ENCODE peak calls at places on chromosomes 11 and 22, in nine cellular contexts. One of them, this sample, is unnamed.

GRCh38 chr11:8318536-8318935 is 54.9 kb upstream of the LMO1 start:
- DNase-seq in SK-N-SH: no peak
- DNase-seq in neural progenitor cell: peak
- DNase-seq in MM.1S: no peak
- DNase-seq in HCT116: no peak
- DNase-seq in GM23248: no peak
- DNase-seq in GM23338: peak
- DNase-seq in PC-3: no peak
- DNase-seq in hepatocyte: no peak
- DNase-seq in this sample: peak

GRCh38 chr11:47667555-47667954 is 25.2 kb upstream of the MTCH2 start:
- DNase-seq in SK-N-SH: no peak
- DNase-seq in neural progenitor cell: no peak
- DNase-seq in MM.1S: no peak
- DNase-seq in HCT116: no peak
- DNase-seq in GM23248: no peak
- DNase-seq in GM23338: no peak
- DNase-seq in PC-3: no peak
- DNase-seq in hepatocyte: no peak
- DNase-seq in this sample: no peak

GRCh38 chr11:47711816-47712215 is 3.4 kb downstream of the AGBL2 start:
- DNase-seq in SK-N-SH: no peak
- DNase-seq in neural progenitor cell: no peak
- DNase-seq in MM.1S: no peak
- DNase-seq in HCT116: no peak
- DNase-seq in GM23248: no peak
- DNase-seq in GM23338: no peak
- DNase-seq in PC-3: no peak
- DNase-seq in hepatocyte: no peak
- DNase-seq in this sample: no peak

GRCh38 chr11:101363706-101364275 is 220.0 kb downstream of the TRPC6 start:
- DNase-seq in SK-N-SH: no peak
- DNase-seq in neural progenitor cell: no peak
- DNase-seq in MM.1S: no peak
- DNase-seq in HCT116: no peak
- DNase-seq in GM23248: no peak
- DNase-seq in GM23338: no peak
- DNase-seq in PC-3: no peak
- DNase-seq in hepatocyte: no peak
- DNase-seq in this sample: no peak

GRCh38 chr22:35384567-35384966 is 3.7 kb downstream of the HMOX1 start:
- DNase-seq in SK-N-SH: no peak
- DNase-seq in neural progenitor cell: no peak
- DNase-seq in MM.1S: no peak
- DNase-seq in HCT116: no peak
- DNase-seq in GM23248: peak
- DNase-seq in GM23338: no peak
- DNase-seq in PC-3: no peak
- DNase-seq in hepatocyte: no peak
- DNase-seq in this sample: no peak

GRCh38 chr11:96326954-96327353 is 16.0 kb downstream of the MAML2 start:
- DNase-seq in SK-N-SH: no peak
- DNase-seq in neural progenitor cell: no peak
- DNase-seq in MM.1S: no peak
- DNase-seq in HCT116: no peak
- DNase-seq in GM23248: no peak
- DNase-seq in GM23338: no peak
- DNase-seq in PC-3: no peak
- DNase-seq in hepatocyte: no peak
- DNase-seq in this sample: no peak

GRCh38 chr22:20586403-20586745 is 79.0 kb downstream of the MED15 start:
- DNase-seq in SK-N-SH: no peak
- DNase-seq in neural progenitor cell: no peak
- DNase-seq in MM.1S: no peak
- DNase-seq in HCT116: no peak
- DNase-seq in GM23248: no peak
- DNase-seq in GM23338: no peak
- DNase-seq in PC-3: no peak
- DNase-seq in hepatocyte: no peak
- DNase-seq in this sample: no peak

GRCh38 chr11:68056317-68057285 is 17.8 kb downstream of the TCIRG1 start:
- DNase-seq in SK-N-SH: no peak
- DNase-seq in neural progenitor cell: no peak
- DNase-seq in MM.1S: no peak
- DNase-seq in HCT116: no peak
- DNase-seq in GM23248: no peak
- DNase-seq in GM23338: no peak
- DNase-seq in PC-3: no peak
- DNase-seq in hepatocyte: no peak
- DNase-seq in this sample: no peak

GRCh38 chr11:2280208-2280607 is 9.8 kb upstream of the ASCL2 start:
- DNase-seq in SK-N-SH: no peak
- DNase-seq in neural progenitor cell: no peak
- DNase-seq in MM.1S: no peak
- DNase-seq in HCT116: no peak
- DNase-seq in GM23248: no peak
- DNase-seq in GM23338: no peak
- DNase-seq in PC-3: no peak
- DNase-seq in hepatocyte: no peak
- DNase-seq in this sample: no peak

GRCh38 chr22:43288807-43289417 is 54.3 kb downstream of the SCUBE1 start:
- DNase-seq in SK-N-SH: no peak
- DNase-seq in neural progenitor cell: peak
- DNase-seq in MM.1S: no peak
- DNase-seq in HCT116: no peak
- DNase-seq in GM23248: no peak
- DNase-seq in GM23338: no peak
- DNase-seq in PC-3: no peak
- DNase-seq in hepatocyte: peak
- DNase-seq in this sample: no peak

GRCh38 chr11:12288934-12289666 is 88.3 kb upstream of the PARVA start:
- DNase-seq in SK-N-SH: no peak
- DNase-seq in neural progenitor cell: no peak
- DNase-seq in MM.1S: no peak
- DNase-seq in HCT116: no peak
- DNase-seq in GM23248: no peak
- DNase-seq in GM23338: no peak
- DNase-seq in PC-3: no peak
- DNase-seq in hepatocyte: no peak
- DNase-seq in this sample: no peak

GRCh38 chr22:26724414-26724813 is 67.0 kb downstream of the MIAT start:
- DNase-seq in SK-N-SH: no peak
- DNase-seq in neural progenitor cell: no peak
- DNase-seq in MM.1S: no peak
- DNase-seq in HCT116: no peak
- DNase-seq in GM23248: no peak
- DNase-seq in GM23338: no peak
- DNase-seq in PC-3: no peak
- DNase-seq in hepatocyte: no peak
- DNase-seq in this sample: no peak

GRCh38 chr22:23023294-23023693 is 47.0 kb upstream of the GNAZ start:
- DNase-seq in SK-N-SH: no peak
- DNase-seq in neural progenitor cell: no peak
- DNase-seq in MM.1S: no peak
- DNase-seq in HCT116: no peak
- DNase-seq in GM23248: no peak
- DNase-seq in GM23338: peak
- DNase-seq in PC-3: no peak
- DNase-seq in hepatocyte: no peak
- DNase-seq in this sample: no peak

GRCh38 chr11:27237641-27238040 is 125.4 kb downstream of the CCDC34 start:
- DNase-seq in SK-N-SH: no peak
- DNase-seq in neural progenitor cell: no peak
- DNase-seq in MM.1S: no peak
- DNase-seq in HCT116: no peak
- DNase-seq in GM23248: no peak
- DNase-seq in GM23338: no peak
- DNase-seq in PC-3: no peak
- DNase-seq in hepatocyte: peak
- DNase-seq in this sample: no peak

GRCh38 chr11:112267188-112267591 is 6.5 kb upstream of the PLET1 start:
- DNase-seq in SK-N-SH: no peak
- DNase-seq in neural progenitor cell: no peak
- DNase-seq in MM.1S: no peak
- DNase-seq in HCT116: no peak
- DNase-seq in GM23248: no peak
- DNase-seq in GM23338: no peak
- DNase-seq in PC-3: no peak
- DNase-seq in hepatocyte: no peak
- DNase-seq in this sample: no peak

GRCh38 chr11:65221026-65221425 is 39.3 kb downstream of the CAPN1 start:
- DNase-seq in SK-N-SH: no peak
- DNase-seq in neural progenitor cell: no peak
- DNase-seq in MM.1S: no peak
- DNase-seq in HCT116: no peak
- DNase-seq in GM23248: no peak
- DNase-seq in GM23338: no peak
- DNase-seq in PC-3: no peak
- DNase-seq in hepatocyte: no peak
- DNase-seq in this sample: no peak

GRCh38 chr11:8250446-8250845 is 13.2 kb downstream of the LMO1 start:
- DNase-seq in SK-N-SH: peak
- DNase-seq in neural progenitor cell: no peak
- DNase-seq in MM.1S: no peak
- DNase-seq in HCT116: no peak
- DNase-seq in GM23248: no peak
- DNase-seq in GM23338: no peak
- DNase-seq in PC-3: no peak
- DNase-seq in hepatocyte: no peak
- DNase-seq in this sample: no peak

GRCh38 chr11:97557399-97557798 is 1167.6 kb downstream of the JRKL start:
- DNase-seq in SK-N-SH: peak
- DNase-seq in neural progenitor cell: no peak
- DNase-seq in MM.1S: peak
- DNase-seq in HCT116: no peak
- DNase-seq in GM23248: no peak
- DNase-seq in GM23338: no peak
- DNase-seq in PC-3: peak
- DNase-seq in hepatocyte: no peak
- DNase-seq in this sample: no peak

GRCh38 chr11:68028802-68029475 is 1.5 kb upstream of the NDUFS8 start:
- DNase-seq in SK-N-SH: no peak
- DNase-seq in neural progenitor cell: no peak
- DNase-seq in MM.1S: no peak
- DNase-seq in HCT116: no peak
- DNase-seq in GM23248: peak
- DNase-seq in GM23338: no peak
- DNase-seq in PC-3: peak
- DNase-seq in hepatocyte: no peak
- DNase-seq in this sample: no peak

GRCh38 chr11:119377112-119377901 is 4.2 kb downstream of the USP2 start:
- DNase-seq in SK-N-SH: peak
- DNase-seq in neural progenitor cell: no peak
- DNase-seq in MM.1S: no peak
- DNase-seq in HCT116: no peak
- DNase-seq in GM23248: no peak
- DNase-seq in GM23338: no peak
- DNase-seq in PC-3: peak
- DNase-seq in hepatocyte: no peak
- DNase-seq in this sample: peak

GRCh38 chr11:130528862-130529261 is 80.4 kb downstream of the ADAMTS15 start:
- DNase-seq in SK-N-SH: no peak
- DNase-seq in neural progenitor cell: no peak
- DNase-seq in MM.1S: no peak
- DNase-seq in HCT116: no peak
- DNase-seq in GM23248: no peak
- DNase-seq in GM23338: no peak
- DNase-seq in PC-3: peak
- DNase-seq in hepatocyte: no peak
- DNase-seq in this sample: no peak

GRCh38 chr22:20569059-20570058 is 61.9 kb downstream of the MED15 start:
- DNase-seq in SK-N-SH: no peak
- DNase-seq in neural progenitor cell: no peak
- DNase-seq in MM.1S: no peak
- DNase-seq in HCT116: peak
- DNase-seq in GM23248: peak
- DNase-seq in GM23338: no peak
- DNase-seq in PC-3: peak
- DNase-seq in hepatocyte: peak
- DNase-seq in this sample: no peak

GRCh38 chr22:26322179-26322905 is 106.7 kb upstream of the ASPHD2 start:
- DNase-seq in SK-N-SH: no peak
- DNase-seq in neural progenitor cell: no peak
- DNase-seq in MM.1S: no peak
- DNase-seq in HCT116: peak
- DNase-seq in GM23248: peak
- DNase-seq in GM23338: no peak
- DNase-seq in PC-3: peak
- DNase-seq in hepatocyte: no peak
- DNase-seq in this sample: no peak

GRCh38 chr22:16967453-16968217 is 40.4 kb downstream of the GAB4 start:
- DNase-seq in SK-N-SH: no peak
- DNase-seq in neural progenitor cell: no peak
- DNase-seq in MM.1S: no peak
- DNase-seq in HCT116: no peak
- DNase-seq in GM23248: no peak
- DNase-seq in GM23338: no peak
- DNase-seq in PC-3: no peak
- DNase-seq in hepatocyte: no peak
- DNase-seq in this sample: no peak
- TF ChIP-seq EZH2phosphoT487 in SK-N-SH: no peak
- TF ChIP-seq EZH2phosphoT487 in neural progenitor cell: no peak
- TF ChIP-seq EZH2phosphoT487 in MM.1S: no peak
- TF ChIP-seq EZH2phosphoT487 in HCT116: no peak
- TF ChIP-seq EZH2phosphoT487 in GM23248: no peak
- TF ChIP-seq EZH2phosphoT487 in GM23338: no peak
- TF ChIP-seq EZH2phosphoT487 in PC-3: no peak
- TF ChIP-seq EZH2phosphoT487 in hepatocyte: no peak
- TF ChIP-seq EZH2phosphoT487 in this sample: no peak

GRCh38 chr22:45226681-45227186 is 14.0 kb downstream of the KIAA0930 start:
- DNase-seq in SK-N-SH: no peak
- DNase-seq in neural progenitor cell: no peak
- DNase-seq in MM.1S: no peak
- DNase-seq in HCT116: no peak
- DNase-seq in GM23248: peak
- DNase-seq in GM23338: no peak
- DNase-seq in PC-3: peak
- DNase-seq in hepatocyte: no peak
- DNase-seq in this sample: no peak
- TF ChIP-seq EZH2phosphoT487 in SK-N-SH: no peak
- TF ChIP-seq EZH2phosphoT487 in neural progenitor cell: no peak
- TF ChIP-seq EZH2phosphoT487 in MM.1S: no peak
- TF ChIP-seq EZH2phosphoT487 in HCT116: no peak
- TF ChIP-seq EZH2phosphoT487 in GM23248: no peak
- TF ChIP-seq EZH2phosphoT487 in GM23338: no peak
- TF ChIP-seq EZH2phosphoT487 in PC-3: no peak
- TF ChIP-seq EZH2phosphoT487 in hepatocyte: no peak
- TF ChIP-seq EZH2phosphoT487 in this sample: no peak

GRCh38 chr22:41939981-41940852 is 6.7 kb downstream of the CENPM start:
- DNase-seq in SK-N-SH: no peak
- DNase-seq in neural progenitor cell: no peak
- DNase-seq in MM.1S: peak
- DNase-seq in HCT116: no peak
- DNase-seq in GM23248: no peak
- DNase-seq in GM23338: peak
- DNase-seq in PC-3: no peak
- DNase-seq in hepatocyte: no peak
- DNase-seq in this sample: peak
- TF ChIP-seq EZH2phosphoT487 in SK-N-SH: no peak
- TF ChIP-seq EZH2phosphoT487 in neural progenitor cell: no peak
- TF ChIP-seq EZH2phosphoT487 in MM.1S: no peak
- TF ChIP-seq EZH2phosphoT487 in HCT116: no peak
- TF ChIP-seq EZH2phosphoT487 in GM23248: no peak
- TF ChIP-seq EZH2phosphoT487 in GM23338: no peak
- TF ChIP-seq EZH2phosphoT487 in PC-3: no peak
- TF ChIP-seq EZH2phosphoT487 in hepatocyte: no peak
- TF ChIP-seq EZH2phosphoT487 in this sample: no peak

GRCh38 chr22:37486224-37486845 is at the start of gene MFNG:
- DNase-seq in SK-N-SH: peak
- DNase-seq in neural progenitor cell: peak
- DNase-seq in MM.1S: peak
- DNase-seq in HCT116: no peak
- DNase-seq in GM23248: peak
- DNase-seq in GM23338: peak
- DNase-seq in PC-3: peak
- DNase-seq in hepatocyte: peak
- DNase-seq in this sample: peak
- TF ChIP-seq EZH2phosphoT487 in SK-N-SH: no peak
- TF ChIP-seq EZH2phosphoT487 in neural progenitor cell: no peak
- TF ChIP-seq EZH2phosphoT487 in MM.1S: no peak
- TF ChIP-seq EZH2phosphoT487 in HCT116: no peak
- TF ChIP-seq EZH2phosphoT487 in GM23248: no peak
- TF ChIP-seq EZH2phosphoT487 in GM23338: no peak
- TF ChIP-seq EZH2phosphoT487 in PC-3: no peak
- TF ChIP-seq EZH2phosphoT487 in hepatocyte: no peak
- TF ChIP-seq EZH2phosphoT487 in this sample: no peak

This sample was measured in OCI-LY7.